ENCODE peak calls at places on chromosome 10, in nine cellular contexts. Z is choroid plexus epithelial cell; J is kidney tubule cell; P is anterior cingulate cortex; T is RPMI7951; C is adrenal gland; D is stimulated activated naive CD4-positive, alpha-beta T cell; M is NCI-H1092; K is colonic mucosa. V is an unnamed sample.

GRCh38 chr10:48981310-48981907 is 41.8 kb upstream of the LRRC18 start:
- DNase-seq in Z (peak; percentile 64), J (peak; percentile 59), P (peak; percentile 12), T (peak; percentile 25), C (peak; percentile 85), D (no peak), M (peak; percentile 5), K (peak; percentile 51), V (peak; percentile 59)

GRCh38 chr10:95333997-95334792 is 43.4 kb upstream of the PDLIM1 start:
- DNase-seq in Z (peak; percentile 92), J (no peak), P (no peak), T (peak; percentile 91), C (peak; percentile 87), D (no peak), M (no peak), K (peak; percentile 41), V (no peak)

GRCh38 chr10:123236122-123236521 is 81.9 kb downstream of the BUB3 start:
- DNase-seq in Z (peak; percentile 7), J (no peak), P (no peak), T (no peak), C (no peak), D (no peak), M (no peak), K (no peak), V (no peak)

GRCh38 chr10:119394657-119395286 is 147.7 kb downstream of the RGS10 start:
- DNase-seq in Z (no peak), J (no peak), P (no peak), T (no peak), C (no peak), D (no peak), M (no peak), K (no peak), V (no peak)

GRCh38 chr10:127736222-127736914 is 617 bp upstream of the FOXI2 start:
- DNase-seq in Z (no peak), J (no peak), P (no peak), T (no peak), C (no peak), D (no peak), M (no peak), K (no peak), V (no peak)

GRCh38 chr10:97683556-97684357 is 3.3 kb downstream of the AVPI1 start:
- DNase-seq in Z (peak; percentile 62), J (peak; percentile 70), P (no peak), T (peak; percentile 43), C (no peak), D (no peak), M (no peak), K (peak; percentile 71), V (no peak)

GRCh38 chr10:130471486-130471885 is 335.3 kb downstream of the GLRX3 start:
- DNase-seq in Z (no peak), J (no peak), P (no peak), T (no peak), C (no peak), D (no peak), M (no peak), K (no peak), V (no peak)

GRCh38 chr10:112367516-112367915 is 6.4 kb upstream of the ACSL5 start:
- DNase-seq in Z (no peak), J (no peak), P (no peak), T (no peak), C (no peak), D (no peak), M (no peak), K (no peak), V (no peak)

GRCh38 chr10:51244308-51244707 is 170.0 kb downstream of the PRKG1 start:
- DNase-seq in Z (peak; percentile 46), J (no peak), P (no peak), T (no peak), C (no peak), D (no peak), M (no peak), K (no peak), V (no peak)

GRCh38 chr10:100803481-100803880 is 58.1 kb downstream of the PAX2 start:
- DNase-seq in Z (no peak), J (no peak), P (no peak), T (no peak), C (no peak), D (no peak), M (no peak), K (no peak), V (no peak)

GRCh38 chr10:77328272-77328816 is 309.3 kb downstream of the KCNMA1 start:
- DNase-seq in Z (peak; percentile 63), J (peak; percentile 36), P (no peak), T (no peak), C (no peak), D (no peak), M (no peak), K (peak; percentile 18), V (peak; percentile 37)

GRCh38 chr10:123991622-123992570 is 100.3 kb upstream of the CPXM2 start:
- DNase-seq in Z (no peak), J (no peak), P (no peak), T (peak; percentile 54), C (peak; percentile 49), D (no peak), M (no peak), K (no peak), V (no peak)

GRCh38 chr10:17512341-17513001 is 58.1 kb upstream of the ST8SIA6 start:
- DNase-seq in Z (peak; percentile 93), J (peak; percentile 99), P (no peak), T (peak; percentile 98), C (peak; percentile 71), D (no peak), M (no peak), K (peak; percentile 78), V (no peak)

GRCh38 chr10:132545659-132546367 is 8.2 kb downstream of the INPP5A start:
- DNase-seq in Z (no peak), J (no peak), P (no peak), T (no peak), C (no peak), D (no peak), M (no peak), K (no peak), V (no peak)

GRCh38 chr10:14653271-14654161 is 121.2 kb downstream of the FAM107B start:
- DNase-seq in Z (peak; percentile 95), J (peak; percentile 82), P (no peak), T (peak; percentile 91), C (peak; percentile 82), D (no peak), M (no peak), K (peak; percentile 22), V (no peak)

GRCh38 chr10:13608246-13608853 is 21.6 kb downstream of the PRPF18 start:
- DNase-seq in Z (no peak), J (no peak), P (no peak), T (peak; percentile 43), C (no peak), D (no peak), M (no peak), K (no peak), V (no peak)

GRCh38 chr10:37572206-37572605 is 285.2 kb downstream of the ZNF248 start:
- DNase-seq in Z (no peak), J (no peak), P (no peak), T (no peak), C (peak; percentile 60), D (no peak), M (no peak), K (no peak), V (no peak)

GRCh38 chr10:137031-137430 is 1.8 kb downstream of the ZMYND11 start:
- DNase-seq in Z (peak; percentile 27), J (peak; percentile 58), P (no peak), T (peak; percentile 37), C (no peak), D (peak; percentile 23), M (no peak), K (no peak), V (peak; percentile 37)

GRCh38 chr10:92124524-92125168 is 166.2 kb downstream of the CPEB3 start:
- DNase-seq in Z (peak; percentile 93), J (peak; percentile 78), P (no peak), T (peak; percentile 48), C (peak; percentile 71), D (no peak), M (no peak), K (peak; percentile 36), V (no peak)

GRCh38 chr10:105974803-105975456 is 1189.6 kb downstream of the SORCS1 start:
- DNase-seq in Z (peak; percentile 31), J (peak; percentile 26), P (no peak), T (peak; percentile 37), C (peak; percentile 54), D (no peak), M (no peak), K (no peak), V (peak; percentile 11)

GRCh38 chr10:14124951-14125350 is 205.8 kb downstream of the FRMD4A start:
- DNase-seq in Z (no peak), J (peak; percentile 56), P (no peak), T (no peak), C (no peak), D (no peak), M (no peak), K (no peak), V (no peak)

GRCh38 chr10:69372126-69372980 is 44.4 kb downstream of the TACR2 start:
- DNase-seq in Z (no peak), J (no peak), P (no peak), T (peak; percentile 40), C (no peak), D (no peak), M (no peak), K (no peak), V (no peak)

GRCh38 chr10:51986531-51986930 is 287.1 kb upstream of the CSTF2T start:
- DNase-seq in Z (no peak), J (no peak), P (no peak), T (no peak), C (no peak), D (no peak), M (no peak), K (no peak), V (peak; percentile 76)

GRCh38 chr10:116613486-116613885 is 7.3 kb upstream of the PNLIPRP2 start:
- DNase-seq in Z (no peak), J (no peak), P (no peak), T (no peak), C (no peak), D (no peak), M (no peak), K (no peak), V (no peak)

GRCh38 chr10:129741280-129741977 is 222.6 kb downstream of the EBF3 start:
- DNase-seq in Z (no peak), J (no peak), P (no peak), T (no peak), C (peak; percentile 25), D (no peak), M (no peak), K (no peak), V (no peak)

GRCh38 chr10:132575320-132576201 is 38.0 kb downstream of the INPP5A start:
- DNase-seq in Z (peak; percentile 91), J (peak; percentile 78), P (no peak), T (peak; percentile 78), C (no peak), D (no peak), M (no peak), K (peak; percentile 52), V (no peak)

GRCh38 chr10:91711885-91712284 is 79.0 kb upstream of the PPP1R3C start:
- DNase-seq in Z (no peak), J (no peak), P (no peak), T (no peak), C (no peak), D (no peak), M (no peak), K (no peak), V (no peak)

GRCh38 chr10:47034511-47035051 is 123.4 kb downstream of the PTPN20 start:
- DNase-seq in Z (no peak), J (no peak), P (no peak), T (no peak), C (peak; percentile 92), D (no peak), M (no peak), K (no peak), V (no peak)

GRCh38 chr10:101287922-101288638 is 58.8 kb upstream of the LBX1 start:
- DNase-seq in Z (peak; percentile 42), J (no peak), P (no peak), T (peak; percentile 27), C (peak; percentile 58), D (no peak), M (no peak), K (no peak), V (no peak)

GRCh38 chr10:60703266-60704041 is 74.8 kb upstream of the CDK1 start:
- DNase-seq in Z (no peak), J (no peak), P (no peak), T (no peak), C (no peak), D (no peak), M (no peak), K (no peak), V (no peak)

GRCh38 chr10:3760083-3760482 is 24.9 kb downstream of the KLF6 start:
- DNase-seq in Z (no peak), J (no peak), P (no peak), T (no peak), C (no peak), D (no peak), M (no peak), K (no peak), V (no peak)

V was measured in MM.1S.